ENCODE peak calls at places on chromosomes 3 and 15, in four cellular contexts. M is neural crest cell; X is cardiac fibroblast; G is stimulated activated CD4-positive, alpha-beta T cell treated with anti-CD3 and anti-CD28 coated beads, Interleukin-4, amount 100 ng/mL, for 1 hour. A is an unnamed sample.

GRCh38 chr3:171334465-171334811 is 125.8 kb downstream of the TNIK start:
- DNase-seq in G (no peak), X (no peak), M (no peak), A (no peak)

GRCh38 chr15:32867313-32867626 is 149.5 kb downstream of the GREM1 start:
- DNase-seq in X (peak; percentile 75), M (no peak), G (no peak), A (no peak)

GRCh38 chr15:43436395-43436794 is 56.6 kb downstream of the TP53BP1 start:
- DNase-seq in M (no peak), X (no peak), G (no peak), A (no peak)

GRCh38 chr15:59953392-59953883 is 50.7 kb upstream of the FOXB1 start:
- DNase-seq in X (no peak), G (no peak), M (no peak), A (no peak)

GRCh38 chr15:63870403-63871209 is 36.9 kb upstream of the HERC1 start:
- DNase-seq in G (no peak), M (no peak), X (peak; percentile 83), A (no peak)

GRCh38 chr15:70964058-70964457 is 71.4 kb downstream of the LRRC49 start:
- DNase-seq in X (no peak), G (no peak), M (no peak), A (no peak)

GRCh38 chr15:41494922-41495735 is 1.5 kb downstream of the ITPKA start:
- DNase-seq in G (peak; percentile 52), M (peak; percentile 16), X (no peak), A (peak; percentile 57)

GRCh38 chr15:87118424-87118823 is 1038.8 kb downstream of the AGBL1 start:
- DNase-seq in M (no peak), X (no peak), G (no peak), A (no peak)

GRCh38 chr3:50008931-50009330 is 69.0 kb downstream of the RBM6 start:
- DNase-seq in G (no peak), X (peak; percentile 35), M (no peak), A (no peak)

GRCh38 chr15:50182233-50183013 is 427 bp downstream of the SLC27A2 start:
- DNase-seq in G (peak; percentile 42), M (no peak), X (peak; percentile 25), A (peak; percentile 34)

GRCh38 chr3:123584284-123584987 is 417 bp downstream of the HACD2 start:
- DNase-seq in G (no peak), X (peak; percentile 31), M (no peak), A (no peak)

GRCh38 chr3:131789188-131789587 is 245.6 kb downstream of the CPNE4 start:
- DNase-seq in M (no peak), G (no peak), X (no peak), A (no peak)

GRCh38 chr15:38129531-38130199 is 123.0 kb upstream of the SPRED1 start:
- DNase-seq in X (peak; percentile 100), M (peak; percentile 9), G (no peak), A (no peak)

GRCh38 chr15:65633752-65634151 is 12.0 kb downstream of the SLC24A1 start:
- DNase-seq in X (no peak), G (no peak), M (no peak), A (no peak)

GRCh38 chr3:10274601-10275000 is 18.1 kb downstream of the GHRL start:
- DNase-seq in G (no peak), X (no peak), M (no peak), A (no peak)

GRCh38 chr15:78234515-78235040 is at the start of gene ACSBG1:
- DNase-seq in M (no peak), G (no peak), X (no peak), A (no peak)

GRCh38 chr15:89333959-89334509 is 590 bp downstream of the POLG start:
- DNase-seq in M (no peak), G (no peak), X (no peak), A (no peak)

GRCh38 chr3:66000506-66000905 is 38.2 kb downstream of the MAGI1 start:
- DNase-seq in X (no peak), M (no peak), G (no peak), A (no peak)

GRCh38 chr15:43204016-43204901 is 16.6 kb downstream of the EPB42 start:
- DNase-seq in G (peak; percentile 55), X (peak; percentile 62), M (peak; percentile 41), A (peak; percentile 51)